ENCODE peak calls at places on chromosome 16, in nine cellular contexts. Z, J, H, W, I, T, V, B and R are unnamed samples.

GRCh38 chr16:77307764-77308561 is 108.8 kb downstream of the SYCE1L start:
- DNase-seq in Z (no peak), T (no peak), W (peak), B (no peak), H (no peak), J (no peak), V (no peak), I (no peak), R (no peak)

GRCh38 chr16:86384263-86384649 is 126.1 kb upstream of the FOXF1 start:
- DNase-seq in Z (no peak), T (no peak), J (no peak), V (no peak), H (no peak), W (no peak), B (no peak), I (no peak), R (no peak)

GRCh38 chr16:10266809-10267208 is 84.6 kb upstream of the GRIN2A start:
- DNase-seq in J (no peak), Z (no peak), T (no peak), H (no peak), I (no peak), B (no peak), V (peak), W (no peak), R (no peak)

GRCh38 chr16:87956169-87956770 is 5.0 kb downstream of the BANP start:
- DNase-seq in W (peak), T (no peak), H (no peak), B (no peak), V (peak), Z (no peak), J (peak), I (no peak), R (peak)

GRCh38 chr16:31400191-31400590 is 7.1 kb downstream of the ITGAD start:
- DNase-seq in W (no peak), T (no peak), J (no peak), B (no peak), V (no peak), Z (no peak), I (no peak), H (no peak), R (no peak)

GRCh38 chr16:67562526-67562917 is at the start of gene CTCF:
- DNase-seq in Z (peak), T (peak), W (peak), H (no peak), I (no peak), V (peak), B (no peak), J (peak), R (peak)

GRCh38 chr16:77584205-77584859 is 138.0 kb upstream of the NUDT7 start:
- DNase-seq in W (peak), T (peak), J (peak), V (peak), I (no peak), B (peak), Z (peak), H (peak), R (peak)

GRCh38 chr16:84080378-84080777 is 36.4 kb downstream of the MBTPS1 start:
- DNase-seq in V (no peak), B (no peak), W (no peak), T (no peak), J (no peak), H (no peak), I (no peak), Z (no peak), R (no peak)

GRCh38 chr16:10181196-10182162 is 749 bp downstream of the GRIN2A start:
- DNase-seq in Z (peak), V (peak), I (peak), H (peak), B (peak), T (peak), J (peak), W (peak), R (peak)